ENCODE peak calls at places on chromosome 5, in four cellular contexts. I is tibial nerve, Z is aorta, X is lung. P is an unnamed sample.

GRCh38 chr5:15326932-15327331 is 173.0 kb upstream of the FBXL7 start:
- DNase-seq in I (no peak), Z (no peak), X (no peak), P (no peak)

GRCh38 chr5:163569284-163569683 is 63.9 kb downstream of the MAT2B start:
- DNase-seq in I (no peak), Z (no peak), X (no peak), P (no peak)

GRCh38 chr5:126809932-126810331 is 33.0 kb downstream of the LMNB1 start:
- DNase-seq in I (no peak), Z (no peak), X (no peak), P (no peak)

GRCh38 chr5:134524219-134524825 is 1.1 kb upstream of the JADE2 start:
- DNase-seq in I (peak; percentile 78), Z (peak; percentile 93), X (peak; percentile 87), P (peak; percentile 68)

GRCh38 chr5:100776244-100776643 is 126.8 kb downstream of the ST8SIA4 start:
- DNase-seq in I (no peak), Z (no peak), X (no peak), P (no peak)

GRCh38 chr5:3893975-3894374 is 298.3 kb downstream of the IRX1 start:
- DNase-seq in I (no peak), Z (no peak), X (no peak), P (no peak)

GRCh38 chr5:134084166-134084565 is 30.3 kb upstream of the TCF7 start:
- DNase-seq in I (no peak), Z (no peak), X (no peak), P (no peak)

GRCh38 chr5:178536541-178537466 is 53.4 kb downstream of the COL23A1 start:
- DNase-seq in I (no peak), Z (peak; percentile 67), X (no peak), P (no peak)

GRCh38 chr5:157778121-157778805 is 34.8 kb downstream of the LSM11 start:
- DNase-seq in I (no peak), Z (no peak), X (no peak), P (no peak)

GRCh38 chr5:157198277-157199058 is 17.8 kb downstream of the ITK start:
- DNase-seq in I (no peak), Z (no peak), X (no peak), P (no peak)

GRCh38 chr5:149452665-149453617 is 73.8 kb upstream of the IL17B start:
- DNase-seq in I (no peak), Z (peak; percentile 92), X (no peak), P (no peak)

GRCh38 chr5:95800553-95800952 is 22.0 kb downstream of the GLRX start:
- DNase-seq in I (no peak), Z (no peak), X (no peak), P (no peak)

GRCh38 chr5:179765400-179765799 is 28.4 kb upstream of the LTC4S start:
- DNase-seq in I (peak; percentile 15), Z (peak; percentile 82), X (no peak), P (no peak)

GRCh38 chr5:72633649-72634048 is 126.4 kb upstream of the ZNF366 start:
- DNase-seq in I (no peak), Z (no peak), X (no peak), P (no peak)

GRCh38 chr5:167244583-167244982 is 1046.9 kb upstream of the WWC1 start:
- DNase-seq in I (no peak), Z (no peak), X (no peak), P (no peak)

GRCh38 chr5:157651011-157651611 is 1.1 kb downstream of the SOX30 start:
- DNase-seq in I (no peak), Z (no peak), X (no peak), P (no peak)

GRCh38 chr5:154421868-154422267 is 23.9 kb upstream of the SAP30L start:
- DNase-seq in I (no peak), Z (no peak), X (no peak), P (no peak)

GRCh38 chr5:158409507-158409906 is 550.6 kb upstream of the CLINT1 start:
- DNase-seq in I (no peak), Z (no peak), X (no peak), P (no peak)

DNA sequence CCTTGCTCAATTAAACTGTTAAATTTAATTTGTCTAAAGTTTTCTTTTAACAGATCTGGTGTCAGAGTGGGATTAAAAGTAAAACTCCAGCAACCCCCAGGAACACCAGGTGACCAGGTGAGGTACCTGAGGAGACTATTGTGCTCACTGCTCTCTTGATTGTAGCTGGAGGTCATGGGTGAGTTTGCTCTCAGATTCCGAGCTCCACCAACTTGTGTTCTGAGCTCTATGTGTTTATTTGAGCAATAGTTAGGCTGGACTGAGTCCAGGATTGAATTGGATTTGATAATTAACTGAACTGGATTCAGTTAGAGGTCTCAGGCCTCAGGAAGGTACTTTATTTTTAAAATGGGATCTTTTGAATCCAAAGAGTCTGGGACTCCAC is 17.9 kb upstream of the SCGB3A2 start:
- DNase-seq in I (no peak), Z (no peak), X (no peak), P (no peak)
- H3K27ac ChIP-seq in I (no peak overlapping the region), Z (no peak overlapping the region), X (no peak overlapping the region), P (no peak overlapping the region)

DNA sequence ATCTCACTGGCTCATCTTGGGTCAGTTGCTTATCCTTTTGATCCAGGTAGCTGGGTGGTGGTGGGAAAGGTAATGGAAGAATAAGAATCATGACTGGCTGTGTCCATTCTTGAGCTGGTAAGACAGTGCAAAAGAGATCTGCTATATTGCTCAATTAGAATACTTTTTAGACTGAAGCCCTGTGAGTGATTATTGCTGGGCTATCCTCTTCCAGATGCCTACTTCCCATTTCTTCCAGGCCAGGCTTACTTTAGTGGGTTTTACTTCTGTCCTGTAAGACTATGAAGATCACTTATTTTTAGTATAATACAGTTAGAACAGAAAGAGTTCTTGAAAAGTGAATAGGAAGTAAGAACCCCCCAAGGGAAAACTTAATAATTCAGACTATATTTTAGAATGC is 7.2 kb downstream of the MARCHF6 start:
- DNase-seq in I (no peak), Z (no peak), X (no peak), P (no peak)
- H3K36me3 ChIP-seq in I (no peaks in the 10 kb centered on the region), Z (no peaks in the 10 kb centered on the region), X (no peaks in the 10 kb centered on the region), P (no peaks in the 10 kb centered on the region)

GRCh38 chr5:58759745-58760144 is 176.9 kb downstream of the RAB3C start:
- DNase-seq in I (no peak), Z (no peak), X (no peak), P (peak; percentile 9)
- H3K4me1 ChIP-seq in I (no peaks in the 10 kb centered on the region), Z (no peaks in the 10 kb centered on the region), X (peaks cover 3% of the 10 kb centered on the region), P (no peaks in the 10 kb centered on the region)

GRCh38 chr5:514673-515072 is 9.6 kb downstream of the SLC9A3 start:
- DNase-seq in I (no peak), Z (no peak), X (no peak), P (no peak)
- H3K27ac ChIP-seq in I (no peak overlapping the region), Z (no peak overlapping the region), X (no peak overlapping the region), P (no peak overlapping the region)

DNA sequence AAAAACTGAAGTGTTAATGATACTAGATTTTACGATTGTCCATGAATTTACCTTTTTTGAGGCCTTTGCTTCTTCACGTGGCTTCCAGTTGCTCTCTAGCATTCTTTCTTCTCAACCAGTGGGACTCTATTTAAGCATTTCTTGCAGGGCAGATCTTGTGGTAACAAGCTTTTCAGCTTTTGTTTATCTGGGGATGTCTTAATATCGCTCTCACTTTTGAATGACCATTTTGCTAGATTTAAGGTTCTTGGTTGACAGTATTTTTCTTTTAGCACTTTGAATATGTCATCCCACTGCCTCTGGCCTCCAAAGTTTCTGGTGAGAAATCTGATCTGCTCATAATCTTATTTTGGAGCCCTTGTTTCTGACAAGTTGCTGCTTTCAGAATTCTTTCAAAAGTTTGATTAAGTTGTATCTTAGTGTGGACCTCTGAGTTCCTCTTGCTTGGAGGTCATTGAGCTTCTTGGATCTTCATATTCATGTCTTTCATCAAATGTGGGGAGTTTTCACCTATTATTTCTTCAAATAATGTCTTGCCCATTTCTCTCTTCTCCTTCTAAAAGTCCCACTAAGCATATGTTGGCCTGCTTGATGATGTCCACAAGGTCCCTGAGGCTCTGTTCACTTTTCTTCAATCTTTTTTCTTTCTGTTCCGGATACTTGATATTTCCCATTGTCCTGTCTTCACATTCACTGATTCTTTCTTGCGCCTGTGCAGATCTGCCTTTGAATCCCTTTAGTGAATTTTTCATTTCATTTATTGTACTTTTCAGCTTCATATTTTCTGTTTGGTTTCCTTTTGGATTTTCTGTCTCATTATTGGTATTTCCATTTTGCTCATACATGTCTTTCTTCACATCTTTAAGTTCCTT is 8.8 kb downstream of the EXOC3 start:
- DNase-seq in I (no peak), Z (no peak), X (no peak), P (no peak)
- H3K36me3 ChIP-seq in I (peaks cover 3% of the 10 kb centered on the region), Z (no peaks in the 10 kb centered on the region), X (peaks cover 35% of the 10 kb centered on the region), P (peaks cover 93% of the 10 kb centered on the region)

GRCh38 chr5:151096001-151096373 is 15.2 kb upstream of the TNIP1 start:
- DNase-seq in I (no peak), Z (no peak), X (no peak), P (no peak)

GRCh38 chr5:151097081-151097480 is 16.2 kb upstream of the TNIP1 start:
- DNase-seq in I (no peak), Z (no peak), X (no peak), P (no peak)

GRCh38 chr5:151094861-151095260 is 14.0 kb upstream of the TNIP1 start:
- DNase-seq in I (no peak), Z (no peak), X (no peak), P (no peak)

GRCh38 chr5:151094054-151094858 is 13.4 kb upstream of the TNIP1 start:
- DNase-seq in I (no peak), Z (no peak), X (no peak), P (no peak)

DNA sequence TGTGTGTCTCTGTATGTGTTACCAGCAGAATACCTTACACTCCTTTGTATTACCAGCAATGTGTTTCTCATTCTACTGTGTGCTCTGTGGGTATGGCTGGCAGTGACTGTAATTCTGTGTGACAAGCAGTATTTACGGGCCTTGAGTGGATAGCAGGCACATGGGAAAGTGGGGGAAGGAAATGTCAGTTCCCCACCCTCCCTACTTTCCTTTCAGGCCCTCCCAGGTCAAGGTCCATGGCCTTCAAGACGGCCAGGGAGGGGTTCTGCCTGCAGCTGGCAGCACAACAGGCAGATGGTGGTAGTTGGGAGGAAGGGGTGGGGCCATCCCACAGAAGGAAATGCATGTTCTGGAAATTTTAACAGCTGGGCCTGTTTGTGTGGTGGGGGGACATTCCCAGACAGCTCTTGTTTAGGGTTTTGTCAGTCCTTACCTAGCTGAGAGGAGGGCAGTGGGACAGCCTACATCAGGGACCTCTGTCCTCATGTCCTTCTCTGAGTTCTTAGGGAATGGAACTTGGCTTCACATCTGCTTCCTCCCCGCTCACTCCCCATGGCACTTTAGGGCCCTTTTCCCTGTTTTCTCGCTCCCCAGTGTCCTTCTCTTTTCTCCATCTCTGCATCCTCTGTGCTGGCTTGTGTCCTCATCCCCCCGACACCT is 14.6 kb upstream of the TNIP1 start:
- DNase-seq in I (no peak), Z (no peak), X (no peak), P (no peak)
- H3K4me1 ChIP-seq in I (peaks cover 49% of the 10 kb centered on the region), Z (no peaks in the 10 kb centered on the region), X (no peaks in the 10 kb centered on the region), P (peaks cover 30% of the 10 kb centered on the region)

GRCh38 chr5:93151896-93152295 is 429.1 kb downstream of the NR2F1-AS1 start:
- DNase-seq in I (no peak), Z (no peak), X (no peak), P (no peak)
- H3K27ac ChIP-seq in I (peak overlapping the region; percentile 26), Z (no peak overlapping the region), X (no peak overlapping the region), P (no peak overlapping the region)

GRCh38 chr5:105899726-105900125 is 1771.0 kb downstream of the EFNA5 start:
- DNase-seq in I (no peak), Z (no peak), X (no peak), P (no peak)
- H3K36me3 ChIP-seq in I (no peaks in the 10 kb centered on the region), Z (no peaks in the 10 kb centered on the region), X (no peaks in the 10 kb centered on the region), P (no peaks in the 10 kb centered on the region)

GRCh38 chr5:141127305-141127704 is 5.7 kb downstream of the PCDHB4 start:
- DNase-seq in I (no peak), Z (no peak), X (no peak), P (no peak)
- H3K4me1 ChIP-seq in I (no peaks in the 10 kb centered on the region), Z (no peaks in the 10 kb centered on the region), X (no peaks in the 10 kb centered on the region), P (no peaks in the 10 kb centered on the region)

GRCh38 chr5:141680751-141681201 is 1.3 kb downstream of the ARAP3 start:
- DNase-seq in I (no peak), Z (no peak), X (no peak), P (no peak)
- H3K27ac ChIP-seq in I (peak overlapping the region; percentile 89), Z (no peak overlapping the region), X (peak overlapping the region; percentile 83), P (no peak overlapping the region)